ENCODE peak calls at places on chromosomes 16 and 17, in seven cellular contexts. One of them, this sample, is unnamed.

GRCh38 chr17:22138861-22139469 is 446.6 kb downstream of the KCNJ18 start:
- DNase-seq in breast epithelium: no peak
- DNase-seq in IMR-90: no peak
- DNase-seq in heart left ventricle: no peak
- DNase-seq in HepG2: no peak
- DNase-seq in esophagus muscularis mucosa: no peak
- DNase-seq in upper lobe of left lung: no peak
- DNase-seq in this sample: no peak

GRCh38 chr16:19108409-19109287 is 5.1 kb upstream of the ITPRIPL2 start:
- DNase-seq in breast epithelium: no peak
- DNase-seq in IMR-90: no peak
- DNase-seq in esophagus muscularis mucosa: no peak
- DNase-seq in heart left ventricle: no peak
- DNase-seq in upper lobe of left lung: no peak
- DNase-seq in HepG2: peak; percentile 95
- DNase-seq in this sample: no peak

GRCh38 chr17:19750835-19751234 is 2.7 kb upstream of the ALDH3A1 start:
- DNase-seq in heart left ventricle: peak; percentile 3
- DNase-seq in breast epithelium: no peak
- DNase-seq in upper lobe of left lung: no peak
- DNase-seq in HepG2: no peak
- DNase-seq in esophagus muscularis mucosa: no peak
- DNase-seq in IMR-90: no peak
- DNase-seq in this sample: no peak

GRCh38 chr17:38761612-38762011 is 9.1 kb downstream of the PSMB3 start:
- DNase-seq in IMR-90: peak; percentile 32
- DNase-seq in esophagus muscularis mucosa: no peak
- DNase-seq in heart left ventricle: no peak
- DNase-seq in HepG2: peak; percentile 54
- DNase-seq in breast epithelium: no peak
- DNase-seq in upper lobe of left lung: no peak
- DNase-seq in this sample: peak; percentile 56

GRCh38 chr16:25171390-25171789 is 45.4 kb upstream of the AQP8 start:
- DNase-seq in heart left ventricle: no peak
- DNase-seq in esophagus muscularis mucosa: no peak
- DNase-seq in HepG2: no peak
- DNase-seq in upper lobe of left lung: no peak
- DNase-seq in IMR-90: no peak
- DNase-seq in breast epithelium: no peak
- DNase-seq in this sample: no peak

GRCh38 chr16:27430923-27431484 is 29.0 kb downstream of the IL21R start:
- DNase-seq in breast epithelium: no peak
- DNase-seq in esophagus muscularis mucosa: peak; percentile 64
- DNase-seq in HepG2: no peak
- DNase-seq in IMR-90: peak; percentile 52
- DNase-seq in heart left ventricle: no peak
- DNase-seq in upper lobe of left lung: no peak
- DNase-seq in this sample: no peak

GRCh38 chr17:50631195-50631907 is 3.3 kb upstream of the ABCC3 start:
- DNase-seq in esophagus muscularis mucosa: no peak
- DNase-seq in HepG2: no peak
- DNase-seq in upper lobe of left lung: no peak
- DNase-seq in heart left ventricle: peak; percentile 11
- DNase-seq in IMR-90: no peak
- DNase-seq in breast epithelium: no peak
- DNase-seq in this sample: no peak

GRCh38 chr16:82741073-82741615 is 114.4 kb downstream of the CDH13 start:
- DNase-seq in HepG2: no peak
- DNase-seq in IMR-90: peak; percentile 58
- DNase-seq in upper lobe of left lung: no peak
- DNase-seq in heart left ventricle: no peak
- DNase-seq in breast epithelium: no peak
- DNase-seq in esophagus muscularis mucosa: no peak
- DNase-seq in this sample: no peak

GRCh38 chr17:79658811-79659207 is 48.0 kb upstream of the RBFOX3 start:
- DNase-seq in heart left ventricle: no peak
- DNase-seq in HepG2: peak; percentile 27
- DNase-seq in upper lobe of left lung: no peak
- DNase-seq in breast epithelium: no peak
- DNase-seq in esophagus muscularis mucosa: peak; percentile 78
- DNase-seq in IMR-90: peak; percentile 21
- DNase-seq in this sample: peak; percentile 59

GRCh38 chr16:64864232-64864803 is 257.5 kb downstream of the CDH11 start:
- DNase-seq in heart left ventricle: no peak
- DNase-seq in HepG2: no peak
- DNase-seq in esophagus muscularis mucosa: no peak
- DNase-seq in IMR-90: peak; percentile 98
- DNase-seq in upper lobe of left lung: no peak
- DNase-seq in breast epithelium: no peak
- DNase-seq in this sample: no peak

GRCh38 chr16:65782537-65783290 is 583.8 kb upstream of the CDH5 start:
- DNase-seq in esophagus muscularis mucosa: no peak
- DNase-seq in breast epithelium: no peak
- DNase-seq in heart left ventricle: no peak
- DNase-seq in upper lobe of left lung: no peak
- DNase-seq in HepG2: no peak
- DNase-seq in IMR-90: peak; percentile 55
- DNase-seq in this sample: no peak

GRCh38 chr16:67530013-67530939 is 1.6 kb downstream of the RIPOR1 start:
- DNase-seq in breast epithelium: peak; percentile 57
- DNase-seq in heart left ventricle: peak; percentile 89
- DNase-seq in IMR-90: peak; percentile 76
- DNase-seq in esophagus muscularis mucosa: no peak
- DNase-seq in HepG2: no peak
- DNase-seq in upper lobe of left lung: peak; percentile 92
- DNase-seq in this sample: peak; percentile 56

GRCh38 chr17:63550816-63551639 is 751 bp downstream of the DCAF7 start:
- DNase-seq in breast epithelium: peak; percentile 18
- DNase-seq in upper lobe of left lung: no peak
- DNase-seq in HepG2: peak; percentile 66
- DNase-seq in IMR-90: peak; percentile 29
- DNase-seq in esophagus muscularis mucosa: no peak
- DNase-seq in heart left ventricle: no peak
- DNase-seq in this sample: no peak

GRCh38 chr17:36469733-36470132 is 16.7 kb upstream of the ZNHIT3 start:
- DNase-seq in IMR-90: no peak
- DNase-seq in heart left ventricle: no peak
- DNase-seq in esophagus muscularis mucosa: no peak
- DNase-seq in breast epithelium: no peak
- DNase-seq in HepG2: no peak
- DNase-seq in upper lobe of left lung: no peak
- DNase-seq in this sample: no peak

GRCh38 chr17:9905902-9906301 is 831 bp upstream of the RCVRN start:
- DNase-seq in heart left ventricle: no peak
- DNase-seq in upper lobe of left lung: no peak
- DNase-seq in HepG2: peak; percentile 3
- DNase-seq in esophagus muscularis mucosa: no peak
- DNase-seq in IMR-90: no peak
- DNase-seq in breast epithelium: no peak
- DNase-seq in this sample: peak; percentile 19

DNA sequence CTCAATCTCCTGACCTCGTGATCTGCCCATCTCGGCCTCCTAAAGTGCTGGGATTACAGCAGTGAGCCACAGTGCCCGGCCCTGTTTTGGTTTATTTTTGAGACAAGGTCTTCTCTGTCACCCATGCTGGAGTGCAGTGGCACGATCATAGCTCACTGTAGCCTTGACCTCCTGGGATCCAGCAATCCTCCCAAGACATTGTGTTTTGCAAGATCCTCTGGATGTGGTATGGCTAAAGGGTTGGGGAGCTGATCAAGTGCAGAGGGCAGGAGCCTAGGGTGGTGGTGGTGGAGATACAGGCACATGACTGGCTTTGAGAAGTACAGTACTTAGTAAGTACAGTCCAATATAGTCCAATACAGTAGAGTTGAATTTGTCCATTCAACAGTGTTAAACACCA is 16.6 kb upstream of the TNS4 start:
- DNase-seq in IMR-90: no peak
- DNase-seq in upper lobe of left lung: no peak
- DNase-seq in heart left ventricle: no peak
- DNase-seq in HepG2: no peak
- DNase-seq in esophagus muscularis mucosa: no peak
- DNase-seq in breast epithelium: no peak
- DNase-seq in this sample: no peak
- H3K4me1 ChIP-seq in IMR-90: peaks cover 27% of the 10 kb centered on the region
- H3K4me1 ChIP-seq in upper lobe of left lung: peaks cover 17% of the 10 kb centered on the region
- H3K4me1 ChIP-seq in heart left ventricle: peaks cover 3% of the 10 kb centered on the region
- H3K4me1 ChIP-seq in HepG2: peaks cover 68% of the 10 kb centered on the region
- H3K4me1 ChIP-seq in esophagus muscularis mucosa: peaks cover 7% of the 10 kb centered on the region
- H3K4me1 ChIP-seq in breast epithelium: no peaks in the 10 kb centered on the region
- H3K4me1 ChIP-seq in this sample: peaks cover 37% of the 10 kb centered on the region

DNA sequence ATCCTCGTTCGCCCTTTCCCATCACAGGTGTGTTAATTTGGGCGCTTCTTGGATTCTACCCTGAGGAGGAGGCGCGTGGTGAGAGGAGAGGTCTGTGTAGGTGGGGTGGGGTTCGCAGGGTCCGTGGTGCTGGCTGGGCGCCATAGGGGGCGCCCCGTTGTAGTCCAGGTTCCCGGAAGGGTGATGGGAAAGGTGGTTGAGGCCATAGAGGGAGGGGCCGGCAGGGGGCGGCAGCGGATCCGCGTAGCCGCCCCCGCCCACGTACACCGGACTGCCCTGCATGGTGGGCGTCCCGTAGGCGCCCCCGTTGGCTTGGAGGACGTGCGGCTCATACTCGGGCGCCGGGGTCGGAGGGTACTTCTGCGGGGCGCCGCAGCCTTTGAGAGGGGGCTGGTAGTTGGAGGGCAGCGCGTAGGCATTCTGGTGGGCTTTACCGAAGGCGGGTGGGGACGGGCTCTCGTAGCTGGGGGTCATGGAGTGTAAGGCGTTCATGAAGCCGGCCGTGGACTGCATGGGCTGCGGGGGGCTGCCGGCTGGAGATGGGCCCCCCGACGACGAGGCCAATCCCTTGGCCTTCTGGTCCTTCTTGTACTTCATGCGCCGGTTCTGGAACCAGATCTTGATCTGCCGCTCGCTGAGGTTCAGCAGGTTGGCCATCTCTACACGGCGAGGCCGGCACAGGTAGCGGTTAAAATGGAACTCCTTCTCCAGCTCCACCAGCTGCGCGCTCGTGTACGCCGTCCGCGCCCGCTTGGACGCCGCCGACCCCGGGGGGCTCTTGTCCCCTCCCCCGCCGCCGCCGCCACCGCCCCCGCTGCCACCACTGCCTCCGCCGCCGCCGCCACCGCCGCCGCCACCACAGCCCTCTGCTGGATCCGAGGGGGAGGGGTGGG is 5.7 kb upstream of the HOXB2 start:
- DNase-seq in heart left ventricle: no peak
- DNase-seq in esophagus muscularis mucosa: no peak
- DNase-seq in breast epithelium: no peak
- DNase-seq in IMR-90: peak; percentile 40
- DNase-seq in upper lobe of left lung: peak; percentile 86
- DNase-seq in HepG2: no peak
- DNase-seq in this sample: no peak
- TF ChIP-seq CTCF in heart left ventricle: no peak
- TF ChIP-seq CTCF in esophagus muscularis mucosa: no peak
- TF ChIP-seq CTCF in breast epithelium: no peak
- TF ChIP-seq CTCF in IMR-90: peak; percentile 43
- TF ChIP-seq CTCF in upper lobe of left lung: no peak
- TF ChIP-seq CTCF in HepG2: no peak
- TF ChIP-seq CTCF in this sample: no peak

GRCh38 chr16:380837-381787 is 666 bp downstream of the PGAP6 start:
- DNase-seq in breast epithelium: no peak
- DNase-seq in esophagus muscularis mucosa: no peak
- DNase-seq in upper lobe of left lung: peak; percentile 90
- DNase-seq in HepG2: no peak
- DNase-seq in heart left ventricle: peak; percentile 57
- DNase-seq in IMR-90: peak; percentile 10
- DNase-seq in this sample: peak; percentile 44

GRCh38 chr16:379961-380836 is 1.6 kb downstream of the PGAP6 start:
- DNase-seq in breast epithelium: no peak
- DNase-seq in HepG2: no peak
- DNase-seq in heart left ventricle: no peak
- DNase-seq in upper lobe of left lung: peak; percentile 45
- DNase-seq in esophagus muscularis mucosa: no peak
- DNase-seq in IMR-90: no peak
- DNase-seq in this sample: no peak

GRCh38 chr16:381788-382717 is at the start of gene PGAP6:
- DNase-seq in breast epithelium: no peak
- DNase-seq in esophagus muscularis mucosa: no peak
- DNase-seq in IMR-90: peak; percentile 33
- DNase-seq in heart left ventricle: no peak
- DNase-seq in HepG2: no peak
- DNase-seq in upper lobe of left lung: peak; percentile 94
- DNase-seq in this sample: peak; percentile 80

GRCh38 chr16:386641-387156 is 4.9 kb upstream of the PGAP6 start:
- DNase-seq in HepG2: no peak
- DNase-seq in upper lobe of left lung: no peak
- DNase-seq in IMR-90: no peak
- DNase-seq in heart left ventricle: peak; percentile 17
- DNase-seq in breast epithelium: peak; percentile 73
- DNase-seq in esophagus muscularis mucosa: no peak
- DNase-seq in this sample: no peak

GRCh38 chr16:383326-384020 is 1.7 kb upstream of the PGAP6 start:
- DNase-seq in IMR-90: no peak
- DNase-seq in breast epithelium: peak; percentile 65
- DNase-seq in upper lobe of left lung: no peak
- DNase-seq in heart left ventricle: no peak
- DNase-seq in HepG2: no peak
- DNase-seq in esophagus muscularis mucosa: no peak
- DNase-seq in this sample: peak; percentile 39
- H3K4me3 ChIP-seq in IMR-90: no peak overlapping the region
- H3K4me3 ChIP-seq in breast epithelium: peak overlapping the region; percentile 72
- H3K4me3 ChIP-seq in upper lobe of left lung: peak overlapping the region; percentile 98
- H3K4me3 ChIP-seq in heart left ventricle: peak overlapping the region; percentile 69
- H3K4me3 ChIP-seq in HepG2: no peak overlapping the region
- H3K4me3 ChIP-seq in esophagus muscularis mucosa: peak overlapping the region; percentile 68
- H3K4me3 ChIP-seq in this sample: no peak overlapping the region

DNA sequence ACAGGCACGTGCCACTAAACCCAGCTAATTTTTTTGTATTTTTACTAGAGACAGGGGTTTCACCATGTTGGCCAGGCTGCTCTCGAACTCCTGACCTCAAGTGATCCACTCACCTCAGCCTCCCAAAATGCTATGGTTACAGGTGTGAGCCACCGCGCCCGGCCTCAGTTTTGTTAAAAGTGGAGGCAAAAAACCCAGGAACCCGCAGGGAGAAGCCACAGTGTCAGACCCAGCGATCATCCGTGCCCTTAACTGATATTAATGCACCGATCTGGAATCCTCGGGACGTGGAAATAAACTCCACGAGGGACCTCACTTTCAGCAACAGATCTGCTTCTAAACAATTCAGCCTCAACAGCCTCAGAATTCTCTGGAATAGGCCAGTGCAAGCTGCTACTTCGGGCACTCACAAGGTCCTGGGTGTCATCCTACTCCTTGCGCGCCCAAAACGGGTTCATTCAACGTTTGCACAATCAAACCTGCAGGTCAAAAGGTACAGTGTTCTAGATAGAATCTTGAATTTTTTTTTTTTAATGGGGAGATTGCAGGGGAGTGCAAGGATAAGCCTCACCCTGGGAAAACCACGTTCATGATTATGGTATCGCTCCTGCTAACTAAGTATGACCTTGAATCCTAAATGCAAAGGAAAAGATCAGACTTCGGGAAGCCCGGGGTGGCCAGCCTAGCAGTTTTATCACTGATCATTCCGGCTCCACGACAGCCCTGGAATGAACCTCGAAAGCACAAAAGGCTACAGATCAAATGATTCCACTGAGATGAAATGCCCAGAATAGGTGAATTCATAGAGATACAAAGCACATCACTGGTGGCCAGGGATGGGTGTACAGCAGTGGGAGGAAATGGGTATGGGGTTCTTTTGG is 22.4 kb downstream of the LITAF start:
- DNase-seq in HepG2: no peak
- DNase-seq in IMR-90: no peak
- DNase-seq in breast epithelium: no peak
- DNase-seq in heart left ventricle: no peak
- DNase-seq in upper lobe of left lung: no peak
- DNase-seq in esophagus muscularis mucosa: no peak
- DNase-seq in this sample: no peak
- H3K4me1 ChIP-seq in HepG2: peaks cover 54% of the 10 kb centered on the region
- H3K4me1 ChIP-seq in IMR-90: peaks cover 14% of the 10 kb centered on the region
- H3K4me1 ChIP-seq in breast epithelium: peaks cover 10% of the 10 kb centered on the region
- H3K4me1 ChIP-seq in heart left ventricle: peaks cover 13% of the 10 kb centered on the region
- H3K4me1 ChIP-seq in upper lobe of left lung: peaks cover 18% of the 10 kb centered on the region
- H3K4me1 ChIP-seq in esophagus muscularis mucosa: no peaks in the 10 kb centered on the region
- H3K4me1 ChIP-seq in this sample: peaks cover 4% of the 10 kb centered on the region